ENCODE peak calls at places on chromosomes 12 and 14, in five cellular contexts. One of them, this sample, is unnamed.
A peak's percentile ranks its signal among the peaks of the same experiment; 100 is the strongest.

GRCh38 chr14:30357791-30358190 is 201.2 kb upstream of the G2E3 start:
- DNase-seq in suprapubic skin: no peak
- DNase-seq in transverse colon: no peak
- DNase-seq in A549: no peak
- DNase-seq in ovary: no peak
- DNase-seq in this sample: no peak

GRCh38 chr14:22070119-22070982 is 396.7 kb upstream of the OR4E1 start:
- DNase-seq in suprapubic skin: no peak
- DNase-seq in transverse colon: peak; percentile 31
- DNase-seq in A549: no peak
- DNase-seq in ovary: no peak
- DNase-seq in this sample: no peak

GRCh38 chr14:86799244-86799647 is 1193.7 kb downstream of the GALC start:
- DNase-seq in suprapubic skin: no peak
- DNase-seq in transverse colon: no peak
- DNase-seq in A549: no peak
- DNase-seq in ovary: no peak
- DNase-seq in this sample: peak; percentile 63

GRCh38 chr14:95533391-95533821 is 1.4 kb upstream of the GLRX5 start:
- DNase-seq in suprapubic skin: peak; percentile 32
- DNase-seq in transverse colon: no peak
- DNase-seq in A549: no peak
- DNase-seq in ovary: peak; percentile 5
- DNase-seq in this sample: no peak

GRCh38 chr14:66105819-66106218 is 380.4 kb upstream of the CCDC196 start:
- DNase-seq in suprapubic skin: no peak
- DNase-seq in transverse colon: no peak
- DNase-seq in A549: no peak
- DNase-seq in ovary: no peak
- DNase-seq in this sample: no peak

GRCh38 chr12:124629117-124629516 is 61.7 kb upstream of the NCOR2 start:
- DNase-seq in suprapubic skin: no peak
- DNase-seq in transverse colon: no peak
- DNase-seq in A549: no peak
- DNase-seq in ovary: no peak
- DNase-seq in this sample: no peak

GRCh38 chr12:14836336-14837210 is 6.8 kb downstream of the ART4 start:
- DNase-seq in suprapubic skin: no peak
- DNase-seq in transverse colon: no peak
- DNase-seq in A549: peak; percentile 50
- DNase-seq in ovary: no peak
- DNase-seq in this sample: no peak

GRCh38 chr14:59905193-59905592 is 14.8 kb upstream of the LRRC9 start:
- DNase-seq in suprapubic skin: no peak
- DNase-seq in transverse colon: no peak
- DNase-seq in A549: no peak
- DNase-seq in ovary: no peak
- DNase-seq in this sample: no peak

GRCh38 chr12:62006076-62006732 is 254.0 kb upstream of the USP15 start:
- DNase-seq in suprapubic skin: no peak
- DNase-seq in transverse colon: no peak
- DNase-seq in A549: peak; percentile 28
- DNase-seq in ovary: no peak
- DNase-seq in this sample: peak; percentile 22

GRCh38 chr14:96357216-96357615 is 5.9 kb downstream of the ATG2B start:
- DNase-seq in suprapubic skin: no peak
- DNase-seq in transverse colon: no peak
- DNase-seq in A549: no peak
- DNase-seq in ovary: no peak
- DNase-seq in this sample: no peak

GRCh38 chr12:80056232-80056631 is 43.1 kb upstream of the OTOGL start:
- DNase-seq in suprapubic skin: no peak
- DNase-seq in transverse colon: no peak
- DNase-seq in A549: no peak
- DNase-seq in ovary: no peak
- DNase-seq in this sample: no peak

GRCh38 chr12:132597333-132598283 is 12.8 kb downstream of the LRCOL1 start:
- DNase-seq in suprapubic skin: no peak
- DNase-seq in transverse colon: no peak
- DNase-seq in A549: no peak
- DNase-seq in ovary: no peak
- DNase-seq in this sample: no peak

GRCh38 chr14:96254696-96255095 is 1.3 kb upstream of the BDKRB1 start:
- DNase-seq in suprapubic skin: no peak
- DNase-seq in transverse colon: no peak
- DNase-seq in A549: no peak
- DNase-seq in ovary: no peak
- DNase-seq in this sample: no peak

GRCh38 chr14:104819361-104819771 is 18.5 kb downstream of the ZBTB42 start:
- DNase-seq in suprapubic skin: peak; percentile 70
- DNase-seq in transverse colon: no peak
- DNase-seq in A549: no peak
- DNase-seq in ovary: no peak
- DNase-seq in this sample: no peak

GRCh38 chr12:50786498-50787231 is 22.8 kb downstream of the ATF1 start:
- DNase-seq in suprapubic skin: no peak
- DNase-seq in transverse colon: no peak
- DNase-seq in A549: peak; percentile 84
- DNase-seq in ovary: no peak
- DNase-seq in this sample: no peak

GRCh38 chr14:75690010-75690409 is 29.0 kb downstream of the TTLL5 start:
- DNase-seq in suprapubic skin: no peak
- DNase-seq in transverse colon: no peak
- DNase-seq in A549: no peak
- DNase-seq in ovary: no peak
- DNase-seq in this sample: no peak

GRCh38 chr14:77529213-77529612 is 30.6 kb upstream of the ISM2 start:
- DNase-seq in suprapubic skin: no peak
- DNase-seq in transverse colon: no peak
- DNase-seq in A549: no peak
- DNase-seq in ovary: no peak
- DNase-seq in this sample: no peak

DNA sequence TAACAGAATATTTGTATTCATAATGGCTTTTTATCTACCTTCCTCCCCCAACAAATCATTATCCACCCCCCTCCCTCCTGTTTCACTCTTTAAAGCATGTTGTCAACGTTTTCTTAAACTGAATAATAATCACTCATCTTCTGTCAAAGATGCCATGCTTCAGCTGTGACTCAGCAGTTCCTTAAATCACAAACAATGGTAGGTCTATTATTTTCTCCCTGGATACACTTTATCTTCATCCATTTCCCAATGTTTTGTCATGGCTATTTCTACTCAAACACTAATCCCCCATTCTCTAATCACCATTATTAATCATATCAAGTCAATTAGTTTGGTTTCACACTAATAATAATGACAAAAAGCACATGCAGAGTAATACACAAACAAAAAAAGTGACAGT is 6.5 kb downstream of the CLEC12B start:
- DNase-seq in suprapubic skin: no peak
- DNase-seq in transverse colon: no peak
- DNase-seq in A549: peak; percentile 7
- DNase-seq in ovary: no peak
- DNase-seq in this sample: no peak
- TF ChIP-seq EP300 in suprapubic skin: no peak
- TF ChIP-seq EP300 in transverse colon: no peak
- TF ChIP-seq EP300 in A549: no peak
- TF ChIP-seq EP300 in ovary: no peak
- TF ChIP-seq EP300 in this sample: no peak

DNA sequence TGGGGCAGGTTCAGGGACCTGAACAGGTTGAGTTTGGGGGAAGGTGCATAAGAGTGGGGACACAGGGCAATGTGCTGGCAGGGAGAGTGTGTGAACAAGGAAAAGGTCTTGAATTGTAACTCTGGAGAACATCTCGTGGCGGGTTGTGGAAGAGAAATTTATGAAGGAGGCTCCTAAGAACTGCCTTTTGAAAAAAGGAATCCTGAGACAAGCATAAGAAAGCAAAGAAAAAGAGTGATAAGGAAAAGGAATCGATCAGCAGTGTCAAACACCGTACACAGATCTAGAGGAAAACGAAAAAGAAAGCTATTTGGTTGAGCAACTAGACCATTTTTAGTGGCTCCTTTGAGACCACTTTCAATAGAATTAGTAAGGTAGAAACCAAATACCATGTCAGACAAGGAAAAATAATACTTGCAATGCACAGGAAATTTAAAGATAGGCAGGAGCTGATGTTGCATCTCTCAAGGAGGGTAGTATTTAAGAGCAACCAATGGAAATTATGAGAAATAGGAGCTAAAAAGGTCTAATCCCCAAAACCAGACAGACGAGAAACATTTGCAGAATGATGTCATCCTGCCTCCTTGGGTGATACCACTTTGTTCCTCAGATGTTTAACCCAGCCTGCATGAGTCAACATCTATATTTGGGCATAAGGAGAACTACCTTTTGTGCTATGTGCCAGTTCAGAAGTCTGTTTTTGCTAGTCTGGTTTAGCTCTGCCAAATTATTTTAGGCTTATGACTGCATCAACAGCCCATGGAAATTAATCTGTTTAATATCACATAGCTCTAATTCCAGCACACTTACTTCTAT is 64.5 kb upstream of the STK38L start:
- DNase-seq in suprapubic skin: no peak
- DNase-seq in transverse colon: no peak
- DNase-seq in A549: peak; percentile 60
- DNase-seq in ovary: no peak
- DNase-seq in this sample: peak; percentile 18
- TF ChIP-seq POLR2A in suprapubic skin: no peak
- TF ChIP-seq POLR2A in transverse colon: no peak
- TF ChIP-seq POLR2A in A549: no peak
- TF ChIP-seq POLR2A in ovary: no peak
- TF ChIP-seq POLR2A in this sample: no peak

DNA sequence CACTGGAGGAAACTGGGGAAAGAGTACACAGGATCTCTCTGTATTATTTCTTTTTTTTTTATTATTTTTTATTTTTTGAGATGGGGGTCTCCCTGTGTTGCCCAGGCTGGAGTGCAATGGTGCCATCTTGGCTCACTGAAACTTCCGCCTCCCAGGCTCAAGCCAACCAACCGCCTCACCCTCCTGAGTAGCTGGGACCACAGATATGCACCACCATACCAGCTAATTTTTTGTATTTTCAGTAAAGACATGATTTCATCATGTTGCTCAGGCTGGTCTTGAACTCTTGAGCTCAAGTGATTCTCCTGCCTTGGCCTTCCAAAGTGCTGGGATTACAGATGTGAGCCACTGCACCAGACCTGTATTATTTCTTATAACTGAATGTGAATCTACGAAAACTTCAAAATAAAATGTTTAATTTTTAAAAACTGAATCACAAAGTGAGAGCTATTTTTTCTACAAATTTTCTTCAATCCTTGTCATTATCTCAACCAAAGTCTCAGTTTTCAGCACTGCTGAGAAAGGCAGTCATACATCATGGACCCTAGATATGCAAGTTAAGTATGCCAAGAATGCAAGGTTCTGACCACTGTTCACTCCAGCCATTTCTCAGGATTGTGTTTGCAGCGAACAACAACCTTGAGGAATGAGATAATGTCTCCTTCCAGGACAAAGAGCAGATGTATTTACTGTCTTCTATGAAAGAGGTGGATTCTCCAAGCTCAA is 2.4 kb downstream of the EAPP start:
- DNase-seq in suprapubic skin: no peak
- DNase-seq in transverse colon: no peak
- DNase-seq in A549: no peak
- DNase-seq in ovary: no peak
- DNase-seq in this sample: no peak
- H3K27ac ChIP-seq in suprapubic skin: no peak overlapping the region
- H3K27ac ChIP-seq in transverse colon: peak overlapping the region; percentile 98
- H3K27ac ChIP-seq in A549: no peak overlapping the region
- H3K27ac ChIP-seq in ovary: no peak overlapping the region
- H3K27ac ChIP-seq in this sample: peak overlapping the region; percentile 100

GRCh38 chr12:45232771-45233372 is 17.0 kb downstream of the ANO6 start:
- DNase-seq in suprapubic skin: no peak
- DNase-seq in transverse colon: no peak
- DNase-seq in A549: peak; percentile 92
- DNase-seq in ovary: peak; percentile 20
- DNase-seq in this sample: no peak
- TF ChIP-seq EP300 in suprapubic skin: no peak
- TF ChIP-seq EP300 in transverse colon: no peak
- TF ChIP-seq EP300 in A549: no peak
- TF ChIP-seq EP300 in ovary: no peak
- TF ChIP-seq EP300 in this sample: no peak

GRCh38 chr14:23352506-23353432 is at the start of gene SLC22A17:
- DNase-seq in suprapubic skin: no peak
- DNase-seq in transverse colon: peak; percentile 69
- DNase-seq in A549: peak; percentile 60
- DNase-seq in ovary: peak; percentile 84
- DNase-seq in this sample: peak; percentile 65
- TF ChIP-seq POLR2A in suprapubic skin: no peak
- TF ChIP-seq POLR2A in transverse colon: peak; percentile 37
- TF ChIP-seq POLR2A in A549: peak; percentile 84
- TF ChIP-seq POLR2A in ovary: peak; percentile 75
- TF ChIP-seq POLR2A in this sample: peak; percentile 92

DNA sequence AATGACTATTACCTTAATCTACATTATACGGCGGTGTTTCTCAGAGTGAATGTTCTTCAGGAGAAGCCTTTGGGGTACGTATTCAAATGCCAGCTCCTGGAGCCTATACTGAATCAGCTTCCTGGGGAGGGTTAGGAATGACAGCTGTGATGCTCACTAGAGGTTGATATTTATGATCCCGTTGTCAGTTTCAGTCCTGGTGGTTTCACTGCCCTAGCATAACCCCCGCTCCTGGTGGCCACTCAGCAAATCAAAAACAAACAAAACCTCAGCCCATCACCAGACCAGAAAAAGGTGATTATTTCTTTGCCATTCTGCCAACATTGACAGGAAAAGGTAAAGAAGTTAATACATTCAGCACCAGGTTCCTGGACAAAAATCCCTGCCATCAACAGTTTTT is 136.5 kb upstream of the CRY1 start:
- DNase-seq in suprapubic skin: no peak
- DNase-seq in transverse colon: no peak
- DNase-seq in A549: no peak
- DNase-seq in ovary: no peak
- DNase-seq in this sample: no peak
- H3K27ac ChIP-seq in suprapubic skin: no peak overlapping the region
- H3K27ac ChIP-seq in transverse colon: no peak overlapping the region
- H3K27ac ChIP-seq in A549: no peak overlapping the region
- H3K27ac ChIP-seq in ovary: no peak overlapping the region
- H3K27ac ChIP-seq in this sample: no peak overlapping the region

GRCh38 chr14:29140059-29140458 is 373.5 kb downstream of the FOXG1 start:
- DNase-seq in suprapubic skin: no peak
- DNase-seq in transverse colon: no peak
- DNase-seq in A549: no peak
- DNase-seq in ovary: no peak
- DNase-seq in this sample: no peak
- TF ChIP-seq EP300 in suprapubic skin: no peak
- TF ChIP-seq EP300 in transverse colon: no peak
- TF ChIP-seq EP300 in A549: no peak
- TF ChIP-seq EP300 in ovary: no peak
- TF ChIP-seq EP300 in this sample: no peak

This sample was measured in tibial nerve.